ENCODE peak calls at places on chromosomes 7 and 10, in four cellular contexts. W is H1, G is HepG2, R is K562. X is an unnamed sample.

GRCh38 chr10:35928017-35928619 is 286.0 kb upstream of the FZD8 start:
- DNase-seq in W (no peak), R (no peak), G (no peak), X (no peak)

GRCh38 chr7:43808410-43808809 is 49.9 kb downstream of the BLVRA start:
- DNase-seq in R (no peak), G (no peak), W (no peak), X (no peak)

GRCh38 chr7:97064972-97065587 is 40.4 kb upstream of the DLX5 start:
- DNase-seq in G (peak; percentile 36), R (peak; percentile 70), W (no peak), X (no peak)

GRCh38 chr10:46031648-46032532 is 1.5 kb upstream of the NCOA4 start:
- DNase-seq in R (peak; percentile 68), G (peak; percentile 95), W (no peak), X (no peak)

GRCh38 chr7:1103789-1104513 is 16.0 kb downstream of the GPER1 start:
- DNase-seq in G (no peak), R (no peak), W (no peak), X (no peak)

GRCh38 chr10:34046651-34047050 is 712.2 kb upstream of the NRP1 start:
- DNase-seq in R (no peak), W (no peak), G (no peak), X (no peak)

GRCh38 chr7:134458806-134459698 is at the start of gene AKR1B1:
- DNase-seq in G (peak; percentile 84), R (peak; percentile 31), W (peak; percentile 74), X (peak; percentile 64)

GRCh38 chr7:129615018-129615417 is 3.5 kb downstream of the NRF1 start:
- DNase-seq in W (no peak), G (peak; percentile 68), R (no peak), X (peak; percentile 51)

GRCh38 chr10:21860718-21861117 is 142.8 kb downstream of the DNAJC1 start:
- DNase-seq in G (no peak), W (no peak), R (no peak), X (peak; percentile 3)

GRCh38 chr10:72315054-72315453 is 39.7 kb downstream of the DNAJB12 start:
- DNase-seq in W (no peak), G (no peak), R (no peak), X (no peak)

GRCh38 chr10:22323538-22324305 is 2.8 kb downstream of the BMI1 start:
- DNase-seq in R (no peak), G (no peak), W (no peak), X (no peak)

GRCh38 chr10:122703483-122704448 is 4.1 kb upstream of the C10orf120 start:
- DNase-seq in G (peak; percentile 41), W (peak; percentile 46), R (peak; percentile 63), X (no peak)

GRCh38 chr7:92135490-92135889 is 1.2 kb upstream of the CYP51A1 start:
- DNase-seq in G (peak; percentile 9), W (no peak), R (peak; percentile 60), X (no peak)

GRCh38 chr7:15651693-15652092 is 34.8 kb downstream of the MEOX2 start:
- DNase-seq in W (no peak), R (no peak), G (no peak), X (no peak)

GRCh38 chr10:14698487-14699170 is 76.1 kb downstream of the FAM107B start:
- DNase-seq in R (no peak), W (no peak), G (no peak), X (no peak)

GRCh38 chr10:131646551-131647525 is 254.0 kb upstream of the PPP2R2D start:
- DNase-seq in R (no peak), W (no peak), G (no peak), X (no peak)

GRCh38 chr10:109894516-109894915 is 28.8 kb downstream of the XPNPEP1 start:
- DNase-seq in R (no peak), G (no peak), W (no peak), X (no peak)

GRCh38 chr7:140607441-140607989 is 33.1 kb downstream of the DENND2A start:
- DNase-seq in R (no peak), G (no peak), W (no peak), X (no peak)

GRCh38 chr7:155066417-155066950 is 3.6 kb upstream of the HTR5A start:
- DNase-seq in G (no peak), R (no peak), W (no peak), X (no peak)

GRCh38 chr7:26179826-26180497 is 20.6 kb downstream of the HNRNPA2B1 start:
- DNase-seq in R (no peak), W (no peak), G (no peak), X (no peak)

GRCh38 chr10:43322321-43322720 is 49.1 kb upstream of the FXYD4 start:
- DNase-seq in R (no peak), W (no peak), G (no peak), X (no peak)

DNA sequence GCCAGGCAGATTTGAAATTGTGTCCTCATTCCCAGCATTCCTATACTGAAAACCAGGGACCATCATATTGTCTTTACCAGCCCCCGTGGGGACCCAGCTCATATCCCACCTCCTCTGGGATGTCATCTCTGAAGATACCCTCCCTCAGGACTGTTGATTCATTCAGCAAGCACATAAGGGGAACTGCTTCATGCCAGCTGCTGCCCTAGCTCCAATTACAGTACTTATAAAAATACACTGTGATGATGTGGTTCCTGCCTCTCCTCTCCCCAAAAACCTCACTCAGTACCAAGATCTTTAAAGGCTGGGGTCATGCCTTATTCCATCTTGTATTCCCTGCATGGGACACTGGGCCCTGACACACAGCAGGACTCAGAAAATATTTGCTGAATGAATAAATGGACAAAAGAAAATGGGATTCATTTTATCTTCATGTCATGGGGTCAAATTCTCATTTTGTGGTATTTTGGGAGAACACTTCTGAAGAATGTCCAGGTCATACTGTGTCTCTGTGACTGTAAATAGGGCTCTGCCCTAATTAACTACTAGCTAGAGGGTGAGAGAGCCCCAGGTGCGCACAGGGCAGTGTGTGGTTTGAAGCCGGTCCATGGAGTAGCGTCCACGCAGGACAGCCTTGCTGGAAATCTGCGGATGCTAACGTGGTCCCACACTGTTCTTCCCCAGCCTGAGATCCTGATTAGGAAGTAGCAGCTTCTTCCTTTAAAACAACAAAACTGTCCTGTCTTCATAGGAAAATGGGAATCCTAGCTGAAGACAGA is 29.0 kb upstream of the DAGLB start:
- DNase-seq in R (no peak), W (no peak), G (no peak), X (no peak)
- TF ChIP-seq POLR2AphosphoS5 in R (no peak), W (no peak), G (no peak), X (no peak)

DNA sequence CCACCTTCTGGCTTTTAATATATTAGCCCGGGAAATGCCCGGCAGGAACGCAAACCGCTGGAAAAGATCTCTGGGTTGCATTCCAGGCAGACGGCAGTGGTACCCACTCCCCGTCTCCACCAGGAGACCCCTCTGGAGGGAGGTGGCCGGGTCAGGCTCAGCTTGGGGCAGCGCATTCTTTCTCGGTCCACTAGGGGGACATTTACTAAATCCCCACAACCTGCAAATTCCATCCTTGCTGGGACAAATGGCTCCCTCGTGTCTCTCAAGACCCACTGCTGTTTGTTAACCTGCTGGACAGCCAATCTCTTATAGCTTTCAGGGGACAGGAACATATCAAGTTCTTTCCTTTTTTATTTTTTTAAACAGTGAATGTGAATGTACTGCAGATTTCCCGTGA is 45.8 kb upstream of the CARD11 start:
- DNase-seq in G (peak; percentile 27), W (peak; percentile 46), R (peak; percentile 20), X (no peak)
- TF ChIP-seq CTCF in G (peak; percentile 39), W (peak; percentile 94), R (peak; percentile 50), X (peak; percentile 17)

GRCh38 chr10:106991084-106991483 is 173.4 kb downstream of the SORCS1 start:
- DNase-seq in W (no peak), G (no peak), R (no peak), X (no peak)
- TF ChIP-seq CBX5 in W (no peak), G (no peak), R (no peak), X (no peak)

DNA sequence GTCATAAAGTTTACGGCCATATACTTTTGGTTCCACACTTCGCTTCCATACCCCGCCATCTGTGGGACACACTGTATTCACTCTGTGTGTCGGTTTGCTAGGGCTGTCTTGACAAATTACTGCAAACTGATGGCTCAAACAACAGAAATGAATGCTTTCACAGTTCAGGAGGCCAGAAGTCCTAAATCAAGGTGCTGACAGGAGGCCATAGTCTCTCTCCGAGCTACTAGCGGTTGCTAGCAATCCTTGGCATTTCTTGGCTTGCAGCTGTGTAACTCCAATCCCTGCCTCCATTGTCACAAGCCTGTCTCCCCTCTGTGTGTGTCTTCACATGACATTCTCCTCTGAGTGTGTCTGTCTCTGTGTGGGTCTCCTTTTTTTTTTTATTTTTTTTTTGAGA is 29.0 kb upstream of the BMPR1A start:
- DNase-seq in G (no peak), W (no peak), R (no peak), X (no peak)
- TF ChIP-seq POLR2AphosphoS5 in G (no peak), W (no peak), R (no peak), X (no peak)

DNA sequence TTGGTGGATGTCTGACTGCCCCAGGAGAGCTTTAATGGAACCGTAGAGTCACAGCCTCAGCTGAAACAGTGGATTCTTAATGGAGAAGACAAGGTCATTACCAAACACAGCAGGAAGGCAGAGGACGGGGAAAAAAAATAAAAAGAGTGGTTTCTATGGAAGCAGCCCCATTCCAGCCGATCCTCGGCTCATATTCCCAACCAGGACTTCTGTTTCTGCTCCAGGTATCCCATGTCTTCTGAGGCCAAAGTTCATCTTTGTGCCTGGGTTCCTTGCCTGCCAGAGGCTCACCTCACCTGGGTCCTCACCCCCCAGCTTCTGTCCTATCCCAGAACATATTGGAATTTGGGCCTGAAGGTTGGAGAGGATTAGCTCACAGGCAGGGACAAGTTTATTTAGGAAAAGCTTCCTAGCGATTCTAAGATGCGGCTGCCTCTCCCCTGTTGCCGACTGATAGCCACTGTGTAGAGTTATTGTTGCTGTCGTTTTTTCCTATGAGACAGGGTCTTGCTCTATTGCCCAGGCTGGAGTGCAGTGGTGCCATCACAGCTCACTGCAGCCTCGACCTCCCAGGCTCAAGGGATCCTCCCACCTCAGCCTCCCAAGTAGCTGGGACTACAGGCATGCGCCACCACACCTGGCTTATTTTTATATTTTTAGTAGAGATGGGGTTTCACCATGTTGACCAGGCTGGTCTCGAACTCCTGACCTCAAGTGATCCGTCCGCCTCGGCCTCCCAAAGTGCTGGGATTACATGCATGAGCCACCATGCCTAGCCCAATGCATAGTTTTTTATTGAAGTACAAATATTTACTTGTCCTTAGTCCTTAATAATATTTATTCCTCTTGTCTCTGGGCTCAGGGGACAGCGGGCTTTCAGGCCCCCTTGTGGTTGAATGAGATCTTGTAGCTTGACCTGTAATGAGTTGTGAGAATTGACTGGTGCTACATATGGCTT is 15.4 kb downstream of the CCL26 start:
- DNase-seq in W (no peak), G (peak; percentile 70), R (peak; percentile 69), X (no peak)
- TF ChIP-seq CTCF in W (peak; percentile 56), G (peak; percentile 70), R (peak; percentile 62), X (peak; percentile 42)

DNA sequence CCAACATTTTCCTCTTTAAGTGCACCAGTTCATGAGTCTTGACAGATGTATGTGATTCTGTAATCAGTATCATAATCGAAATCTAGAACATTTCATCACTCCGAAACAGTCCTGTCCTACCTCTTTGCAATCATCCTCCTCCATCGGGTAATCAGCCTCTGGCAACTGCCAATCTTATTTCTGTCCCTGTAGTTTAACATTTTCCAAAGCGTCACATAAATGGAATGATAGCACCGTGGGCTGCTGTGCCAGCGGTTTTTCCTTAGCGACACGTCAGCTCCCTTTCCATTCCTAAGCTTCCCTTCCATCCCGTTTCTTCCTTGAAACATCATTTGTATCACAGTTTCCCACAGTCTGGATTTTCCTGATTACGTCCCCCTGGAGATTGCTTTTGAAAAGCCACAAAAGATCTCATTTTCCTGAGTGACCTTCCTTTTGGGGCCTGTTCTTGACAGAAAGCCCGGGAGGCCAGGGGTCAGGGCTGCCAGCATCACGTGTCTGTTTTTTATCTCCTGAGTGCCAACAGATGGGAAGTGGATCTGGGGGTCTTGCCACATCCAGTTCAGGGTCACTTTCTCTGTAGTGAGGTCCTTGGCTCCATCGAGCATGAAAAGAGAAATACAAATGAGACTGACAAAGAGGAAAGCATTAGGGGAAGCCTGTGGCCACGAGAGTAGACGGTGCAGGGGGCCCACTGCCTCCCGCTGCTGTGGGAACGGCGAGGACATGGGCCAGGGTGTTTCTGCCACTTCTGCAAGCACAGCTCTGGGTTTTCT is 31.6 kb downstream of the TMEM120A start:
- DNase-seq in G (peak; percentile 79), W (no peak), R (no peak), X (no peak)
- TF ChIP-seq CBX5 in G (no peak), W (no peak), R (no peak), X (no peak)

X was measured in GM12878.